ENCODE peak calls at places on chromosomes 11 and 22, in five cellular contexts. U is GM23248; B is activated CD8-positive, alpha-beta T cell treated with anti-CD3 and anti-CD28 coated beads for 36 hours; P is endothelial cell of umbilical vein; K is coronary artery. O is an unnamed sample.

GRCh38 chr22:20118572-20119020 is 1.6 kb upstream of the TRMT2A start:
- DNase-seq in U (peak; percentile 27), B (peak; percentile 35), P (no peak), K (no peak), O (no peak)

GRCh38 chr22:39959640-39960447 is at the start of gene TMA7B:
- DNase-seq in U (peak; percentile 78), B (peak; percentile 58), P (peak; percentile 40), K (no peak), O (no peak)

GRCh38 chr11:109772846-109773400 is 320.3 kb upstream of the ZC3H12C start:
- DNase-seq in U (no peak), B (no peak), P (no peak), K (no peak), O (peak; percentile 43)

GRCh38 chr11:7449196-7449840 is 36.0 kb upstream of the OLFML1 start:
- DNase-seq in U (no peak), B (no peak), P (no peak), K (no peak), O (no peak)

GRCh38 chr11:72358461-72359405 is 75.6 kb downstream of the CLPB start:
- DNase-seq in U (no peak), B (no peak), P (no peak), K (no peak), O (no peak)

GRCh38 chr11:1205121-1205986 is 17.5 kb upstream of the MUC5B start:
- DNase-seq in U (no peak), B (no peak), P (no peak), K (no peak), O (no peak)

GRCh38 chr11:101128571-101129202 is 926 bp downstream of the PGR start:
- DNase-seq in U (no peak), B (no peak), P (no peak), K (peak; percentile 73), O (no peak)

GRCh38 chr11:66465371-66466224 is 1.1 kb upstream of the PELI3 start:
- DNase-seq in U (no peak), B (no peak), P (peak; percentile 9), K (no peak), O (no peak)

GRCh38 chr11:14359573-14360031 is 619 bp upstream of the RRAS2 start:
- DNase-seq in U (peak; percentile 68), B (no peak), P (no peak), K (no peak), O (no peak)

GRCh38 chr11:1001682-1002081 is 34.8 kb downstream of the MUC6 start:
- DNase-seq in U (no peak), B (no peak), P (no peak), K (no peak), O (no peak)

GRCh38 chr11:39385911-39386310 is 2073.5 kb downstream of the LRRC4C start:
- DNase-seq in U (no peak), B (no peak), P (no peak), K (no peak), O (no peak)

GRCh38 chr11:124113890-124114289 is 1.4 kb upstream of the VWA5A start:
- DNase-seq in U (peak; percentile 31), B (no peak), P (peak; percentile 51), K (no peak), O (no peak)

GRCh38 chr11:66359662-66360087 is 11.9 kb downstream of the SLC29A2 start:
- DNase-seq in U (no peak), B (no peak), P (no peak), K (no peak), O (no peak)

GRCh38 chr11:119758291-119758690 is 29.3 kb upstream of the NECTIN1 start:
- DNase-seq in U (peak; percentile 73), B (no peak), P (no peak), K (no peak), O (no peak)

GRCh38 chr22:23158516-23159286 is 13.4 kb downstream of the RAB36 start:
- DNase-seq in U (no peak), B (no peak), P (no peak), K (no peak), O (no peak)

O was measured in NCI-H187.